ENCODE peak calls at places on chromosomes 16 and 17, in eight cellular contexts. A is PC-3, W is B cell, N is T-helper 2 cell, S is mucosa of descending colon, Q is DMS53, M is NCI-H1417, G is coronary artery. F is an unnamed sample.
A peak's percentile ranks its signal among the peaks of the same experiment; 100 is the strongest.

GRCh38 chr17:64781394-64781793 is 119.3 kb upstream of the SMURF2 start:
- DNase-seq in M (no peak), N (no peak), W (peak; percentile 63), G (no peak), S (peak; percentile 75), A (no peak), Q (peak; percentile 73), F (peak; percentile 50)

GRCh38 chr16:84334482-84334881 is 33.9 kb upstream of the ATP2C2 start:
- DNase-seq in Q (no peak), A (no peak), S (no peak), N (no peak), G (no peak), M (no peak), W (no peak), F (no peak)

GRCh38 chr16:14004031-14004718 is 66.9 kb upstream of the MRTFB start:
- DNase-seq in M (no peak), Q (no peak), S (no peak), W (no peak), G (peak; percentile 82), A (no peak), N (no peak), F (no peak)

GRCh38 chr17:78142113-78142861 is 3.9 kb upstream of the C17orf99 start:
- DNase-seq in M (no peak), Q (peak; percentile 96), W (no peak), S (peak; percentile 77), N (no peak), A (peak; percentile 100), G (peak; percentile 62), F (no peak)

GRCh38 chr16:11345040-11345862 is at the start of gene RMI2:
- DNase-seq in W (peak; percentile 100), A (peak; percentile 93), S (peak; percentile 97), G (peak; percentile 94), M (peak; percentile 94), N (peak; percentile 96), Q (peak; percentile 96), F (peak; percentile 99)

GRCh38 chr17:83125515-83126274 is 46.3 kb downstream of the METRNL start:
- DNase-seq in W (no peak), Q (peak; percentile 59), G (peak; percentile 74), N (no peak), M (peak; percentile 40), S (peak; percentile 60), A (no peak), F (no peak)

GRCh38 chr16:79186196-79186595 is 414.3 kb downstream of the MAF start:
- DNase-seq in Q (no peak), W (no peak), G (no peak), A (no peak), M (no peak), S (no peak), N (no peak), F (no peak)

GRCh38 chr17:31314788-31315105 is 893 bp upstream of the EVI2B start:
- DNase-seq in A (no peak), S (no peak), M (no peak), W (no peak), N (no peak), G (no peak), Q (no peak), F (no peak)

GRCh38 chr17:62189377-62189776 is 124.3 kb upstream of the MED13 start:
- DNase-seq in A (no peak), W (no peak), G (no peak), S (no peak), N (no peak), M (no peak), Q (peak; percentile 68), F (no peak)

GRCh38 chr17:18380471-18381157 is 3.0 kb downstream of the EVPLL start:
- DNase-seq in A (no peak), S (no peak), W (no peak), N (no peak), M (no peak), Q (no peak), G (no peak), F (peak; percentile 16)

GRCh38 chr17:20989991-20990855 is 52.6 kb downstream of the USP22 start:
- DNase-seq in G (peak; percentile 67), M (no peak), S (no peak), W (no peak), A (no peak), Q (no peak), N (no peak), F (no peak)

GRCh38 chr16:27333549-27333948 is 19.8 kb downstream of the IL4R start:
- DNase-seq in Q (no peak), N (no peak), W (no peak), M (no peak), S (no peak), G (no peak), A (no peak), F (no peak)

GRCh38 chr16:4194661-4195060 is 47.2 kb downstream of the SRL start:
- DNase-seq in Q (no peak), W (no peak), N (no peak), G (no peak), A (no peak), S (no peak), M (no peak), F (no peak)

GRCh38 chr16:57689772-57690558 is 4.6 kb upstream of the DRC7 start:
- DNase-seq in W (peak; percentile 75), A (no peak), M (no peak), N (no peak), S (no peak), Q (no peak), G (peak; percentile 36), F (peak; percentile 83)

GRCh38 chr17:29091591-29092291 is 48.8 kb downstream of the PIPOX start:
- DNase-seq in S (no peak), Q (no peak), G (no peak), W (no peak), M (peak; percentile 82), A (no peak), N (no peak), F (no peak)

GRCh38 chr17:42276609-42277341 is 584 bp upstream of the STAT5B start:
- DNase-seq in Q (peak; percentile 81), M (peak; percentile 64), A (no peak), G (no peak), S (peak; percentile 70), W (no peak), N (no peak), F (no peak)

GRCh38 chr17:56592487-56593072 is 919 bp upstream of the NOG start:
- DNase-seq in S (peak; percentile 58), Q (peak; percentile 73), W (peak; percentile 90), A (peak; percentile 81), M (peak; percentile 69), G (peak; percentile 75), N (peak; percentile 52), F (peak; percentile 88)

GRCh38 chr17:18966831-18967624 is 15.1 kb downstream of the SLC5A10 start:
- DNase-seq in N (no peak), Q (no peak), M (no peak), W (no peak), S (peak; percentile 10), A (no peak), G (no peak), F (no peak)

GRCh38 chr17:75652934-75653549 is 13.9 kb downstream of the RECQL5 start:
- DNase-seq in W (peak; percentile 68), G (no peak), M (peak; percentile 17), N (no peak), S (no peak), Q (peak; percentile 58), A (peak; percentile 55), F (peak; percentile 65)

GRCh38 chr16:89370081-89370511 is 120.3 kb downstream of the ANKRD11 start:
- DNase-seq in G (no peak), M (no peak), Q (no peak), S (no peak), N (no peak), W (no peak), A (peak; percentile 39), F (no peak)

GRCh38 chr17:7889166-7889584 is 586 bp downstream of the CHD3 start:
- DNase-seq in N (peak; percentile 5), G (peak; percentile 95), S (peak; percentile 95), M (peak; percentile 87), W (no peak), Q (peak; percentile 99), A (peak; percentile 84), F (no peak)

GRCh38 chr17:45914036-45914717 is 19.8 kb downstream of the MAPT start:
- DNase-seq in A (no peak), S (peak; percentile 16), Q (no peak), N (no peak), W (no peak), G (no peak), M (no peak), F (no peak)

GRCh38 chr16:82788225-82788624 is 161.5 kb downstream of the CDH13 start:
- DNase-seq in Q (no peak), M (no peak), A (no peak), W (no peak), N (no peak), S (no peak), G (no peak), F (no peak)

GRCh38 chr16:85563515-85564276 is 49.4 kb upstream of the GSE1 start:
- DNase-seq in Q (no peak), G (no peak), W (no peak), M (no peak), N (no peak), A (peak; percentile 4), S (peak; percentile 88), F (no peak)